ENCODE peak calls at places on chromosomes 3 and 15, in five cellular contexts. One of them, this sample, is unnamed.

GRCh38 chr15:92809880-92810361 is 90.2 kb upstream of the CHD2 start:
- DNase-seq in ovary: peak; percentile 58
- DNase-seq in A549: peak; percentile 65
- DNase-seq in body of pancreas: peak; percentile 60
- DNase-seq in esophagus muscularis mucosa: no peak
- DNase-seq in this sample: peak; percentile 71

GRCh38 chr15:97694456-97694855 is 266.0 kb upstream of the ARRDC4 start:
- DNase-seq in ovary: no peak
- DNase-seq in body of pancreas: no peak
- DNase-seq in A549: no peak
- DNase-seq in esophagus muscularis mucosa: no peak
- DNase-seq in this sample: no peak

GRCh38 chr15:59866642-59867041 is 137.5 kb upstream of the FOXB1 start:
- DNase-seq in ovary: no peak
- DNase-seq in A549: no peak
- DNase-seq in body of pancreas: no peak
- DNase-seq in esophagus muscularis mucosa: no peak
- DNase-seq in this sample: no peak

GRCh38 chr3:43503067-43503728 is 118.6 kb downstream of the ANO10 start:
- DNase-seq in esophagus muscularis mucosa: no peak
- DNase-seq in body of pancreas: no peak
- DNase-seq in ovary: no peak
- DNase-seq in A549: peak; percentile 13
- DNase-seq in this sample: peak; percentile 35

GRCh38 chr3:134854285-134854684 is 59.2 kb downstream of the EPHB1 start:
- DNase-seq in A549: no peak
- DNase-seq in ovary: no peak
- DNase-seq in esophagus muscularis mucosa: no peak
- DNase-seq in body of pancreas: no peak
- DNase-seq in this sample: no peak

GRCh38 chr15:98347001-98347400 is 301.3 kb upstream of the IGF1R start:
- DNase-seq in esophagus muscularis mucosa: no peak
- DNase-seq in body of pancreas: no peak
- DNase-seq in ovary: no peak
- DNase-seq in A549: no peak
- DNase-seq in this sample: no peak

GRCh38 chr3:51390186-51390585 is 899 bp upstream of the RBM15B start:
- DNase-seq in A549: no peak
- DNase-seq in esophagus muscularis mucosa: no peak
- DNase-seq in ovary: no peak
- DNase-seq in body of pancreas: no peak
- DNase-seq in this sample: no peak

GRCh38 chr3:162295323-162295983 is 798.8 kb downstream of the OTOL1 start:
- DNase-seq in esophagus muscularis mucosa: no peak
- DNase-seq in A549: peak; percentile 91
- DNase-seq in ovary: no peak
- DNase-seq in body of pancreas: no peak
- DNase-seq in this sample: no peak

GRCh38 chr3:156489462-156489911 is 65.4 kb downstream of the SSR3 start:
- DNase-seq in ovary: no peak
- DNase-seq in esophagus muscularis mucosa: no peak
- DNase-seq in A549: no peak
- DNase-seq in body of pancreas: no peak
- DNase-seq in this sample: no peak

GRCh38 chr3:174102274-174102673 is 704.7 kb downstream of the NLGN1 start:
- DNase-seq in A549: no peak
- DNase-seq in esophagus muscularis mucosa: no peak
- DNase-seq in ovary: no peak
- DNase-seq in body of pancreas: no peak
- DNase-seq in this sample: no peak

GRCh38 chr15:66941791-66942190 is 123.6 kb upstream of the SMAD3 start:
- DNase-seq in esophagus muscularis mucosa: no peak
- DNase-seq in A549: no peak
- DNase-seq in body of pancreas: no peak
- DNase-seq in ovary: no peak
- DNase-seq in this sample: no peak

GRCh38 chr3:4351164-4351855 is 48.1 kb downstream of the SETMAR start:
- DNase-seq in esophagus muscularis mucosa: no peak
- DNase-seq in body of pancreas: no peak
- DNase-seq in ovary: no peak
- DNase-seq in A549: no peak
- DNase-seq in this sample: peak; percentile 85

GRCh38 chr3:140896997-140897396 is 44.6 kb upstream of the SLC25A36 start:
- DNase-seq in body of pancreas: no peak
- DNase-seq in esophagus muscularis mucosa: no peak
- DNase-seq in ovary: no peak
- DNase-seq in A549: no peak
- DNase-seq in this sample: no peak

GRCh38 chr3:66066963-66067617 is 28.4 kb upstream of the MAGI1 start:
- DNase-seq in ovary: no peak
- DNase-seq in esophagus muscularis mucosa: no peak
- DNase-seq in A549: no peak
- DNase-seq in body of pancreas: no peak
- DNase-seq in this sample: no peak

GRCh38 chr15:33135355-33135781 is 59.1 kb downstream of the FMN1 start:
- DNase-seq in A549: no peak
- DNase-seq in ovary: no peak
- DNase-seq in body of pancreas: peak; percentile 17
- DNase-seq in esophagus muscularis mucosa: no peak
- DNase-seq in this sample: no peak

GRCh38 chr15:57541805-57542504 is 49.7 kb upstream of the MYZAP start:
- DNase-seq in ovary: peak; percentile 72
- DNase-seq in body of pancreas: peak; percentile 74
- DNase-seq in esophagus muscularis mucosa: no peak
- DNase-seq in A549: peak; percentile 77
- DNase-seq in this sample: peak; percentile 57

GRCh38 chr3:193563429-193563828 is 8.7 kb upstream of the ATP13A4 start:
- DNase-seq in ovary: peak; percentile 19
- DNase-seq in body of pancreas: no peak
- DNase-seq in A549: no peak
- DNase-seq in esophagus muscularis mucosa: peak; percentile 53
- DNase-seq in this sample: no peak

GRCh38 chr15:56734013-56734625 is 810 bp upstream of the ZNF280D start:
- DNase-seq in A549: peak; percentile 36
- DNase-seq in body of pancreas: no peak
- DNase-seq in esophagus muscularis mucosa: no peak
- DNase-seq in ovary: peak; percentile 22
- DNase-seq in this sample: peak; percentile 18

GRCh38 chr3:60920519-60920918 is 330.7 kb downstream of the FHIT start:
- DNase-seq in body of pancreas: peak; percentile 75
- DNase-seq in esophagus muscularis mucosa: no peak
- DNase-seq in ovary: no peak
- DNase-seq in A549: no peak
- DNase-seq in this sample: no peak

GRCh38 chr3:184380210-184380626 is 364 bp downstream of the CHRD start:
- DNase-seq in A549: no peak
- DNase-seq in ovary: peak; percentile 87
- DNase-seq in esophagus muscularis mucosa: no peak
- DNase-seq in body of pancreas: peak; percentile 81
- DNase-seq in this sample: peak; percentile 27

GRCh38 chr3:197549261-197549885 is 6.4 kb downstream of the BDH1 start:
- DNase-seq in body of pancreas: no peak
- DNase-seq in ovary: no peak
- DNase-seq in A549: no peak
- DNase-seq in esophagus muscularis mucosa: no peak
- DNase-seq in this sample: no peak

GRCh38 chr15:90750186-90750585 is 33.0 kb downstream of the BLM start:
- DNase-seq in A549: no peak
- DNase-seq in body of pancreas: no peak
- DNase-seq in esophagus muscularis mucosa: no peak
- DNase-seq in ovary: no peak
- DNase-seq in this sample: no peak

GRCh38 chr15:89034305-89034704 is 54.0 kb upstream of the ABHD2 start:
- DNase-seq in esophagus muscularis mucosa: no peak
- DNase-seq in A549: peak; percentile 62
- DNase-seq in ovary: no peak
- DNase-seq in body of pancreas: no peak
- DNase-seq in this sample: no peak

GRCh38 chr15:71316911-71317310 is 201.6 kb downstream of the THSD4 start:
- DNase-seq in esophagus muscularis mucosa: no peak
- DNase-seq in ovary: no peak
- DNase-seq in A549: no peak
- DNase-seq in body of pancreas: no peak
- DNase-seq in this sample: no peak

GRCh38 chr15:45604321-45604720 is 17.1 kb downstream of the BLOC1S6 start:
- DNase-seq in A549: no peak
- DNase-seq in body of pancreas: no peak
- DNase-seq in esophagus muscularis mucosa: peak; percentile 7
- DNase-seq in ovary: no peak
- DNase-seq in this sample: no peak

GRCh38 chr15:64182859-64183258 is 20.0 kb upstream of the PPIB start:
- DNase-seq in esophagus muscularis mucosa: no peak
- DNase-seq in body of pancreas: no peak
- DNase-seq in A549: no peak
- DNase-seq in ovary: no peak
- DNase-seq in this sample: no peak

GRCh38 chr3:136280961-136281360 is 30.8 kb downstream of the PCCB start:
- DNase-seq in body of pancreas: no peak
- DNase-seq in A549: no peak
- DNase-seq in ovary: no peak
- DNase-seq in esophagus muscularis mucosa: no peak
- DNase-seq in this sample: no peak

GRCh38 chr3:104632947-104633346 is 733.8 kb upstream of the ALCAM start:
- DNase-seq in ovary: no peak
- DNase-seq in body of pancreas: no peak
- DNase-seq in esophagus muscularis mucosa: no peak
- DNase-seq in A549: no peak
- DNase-seq in this sample: no peak

GRCh38 chr3:117103645-117104044 is 394.1 kb downstream of the TUSC7 start:
- DNase-seq in A549: no peak
- DNase-seq in body of pancreas: no peak
- DNase-seq in ovary: no peak
- DNase-seq in esophagus muscularis mucosa: no peak
- DNase-seq in this sample: no peak

GRCh38 chr3:196440041-196440537 is 7.9 kb upstream of the UBXN7 start:
- DNase-seq in A549: no peak
- DNase-seq in esophagus muscularis mucosa: no peak
- DNase-seq in ovary: no peak
- DNase-seq in body of pancreas: no peak
- DNase-seq in this sample: no peak

GRCh38 chr3:117547956-117548550 is 838.5 kb downstream of the TUSC7 start:
- DNase-seq in body of pancreas: no peak
- DNase-seq in A549: peak; percentile 91
- DNase-seq in ovary: no peak
- DNase-seq in esophagus muscularis mucosa: no peak
- DNase-seq in this sample: no peak

GRCh38 chr3:104788807-104789206 is 577.9 kb upstream of the ALCAM start:
- DNase-seq in body of pancreas: no peak
- DNase-seq in ovary: no peak
- DNase-seq in esophagus muscularis mucosa: no peak
- DNase-seq in A549: no peak
- DNase-seq in this sample: no peak

GRCh38 chr3:137469263-137469662 is 294.9 kb upstream of the SOX14 start:
- DNase-seq in esophagus muscularis mucosa: no peak
- DNase-seq in A549: no peak
- DNase-seq in ovary: no peak
- DNase-seq in body of pancreas: no peak
- DNase-seq in this sample: no peak

GRCh38 chr3:87167634-87168456 is 59.3 kb upstream of the CHMP2B start:
- DNase-seq in ovary: peak; percentile 35
- DNase-seq in body of pancreas: peak; percentile 43
- DNase-seq in esophagus muscularis mucosa: no peak
- DNase-seq in A549: peak; percentile 65
- DNase-seq in this sample: peak; percentile 73

GRCh38 chr3:123346726-123347125 is 102.2 kb downstream of the ADCY5 start:
- DNase-seq in esophagus muscularis mucosa: no peak
- DNase-seq in body of pancreas: no peak
- DNase-seq in ovary: no peak
- DNase-seq in A549: no peak
- DNase-seq in this sample: no peak
- TF ChIP-seq POLR2A in esophagus muscularis mucosa: no peak
- TF ChIP-seq POLR2A in body of pancreas: no peak
- TF ChIP-seq POLR2A in ovary: no peak
- TF ChIP-seq POLR2A in A549: no peak
- TF ChIP-seq POLR2A in this sample: no peak

DNA sequence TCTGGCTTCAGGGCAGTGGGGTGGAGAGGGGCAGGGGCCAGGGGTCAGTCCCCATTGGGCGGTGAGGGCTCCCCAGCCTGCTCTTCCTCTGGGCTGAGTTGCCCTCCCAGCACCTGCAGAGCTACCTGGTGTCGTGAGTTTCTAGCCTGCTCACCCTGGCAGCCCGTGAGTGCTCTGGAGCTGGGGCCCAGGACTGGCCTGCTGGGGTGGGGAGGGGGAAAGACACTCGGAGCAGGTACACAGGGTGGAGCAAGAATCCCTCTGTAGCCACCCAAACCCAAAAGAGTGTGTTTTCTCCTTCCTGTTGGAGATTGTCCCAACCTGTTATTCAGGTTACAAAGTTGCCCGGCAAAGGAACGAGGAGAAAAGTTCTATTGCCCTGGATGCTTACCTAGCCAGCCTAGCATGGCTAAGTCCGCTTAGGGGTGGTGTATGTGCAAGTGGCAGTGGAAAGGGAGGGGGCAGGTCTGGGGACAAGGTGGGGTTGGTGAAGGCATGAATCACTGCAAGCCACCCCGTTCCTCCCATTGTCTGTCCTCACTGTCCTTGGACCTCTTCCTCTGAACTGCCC is 8.9 kb downstream of the FAM3D start:
- DNase-seq in esophagus muscularis mucosa: no peak
- DNase-seq in body of pancreas: no peak
- DNase-seq in ovary: no peak
- DNase-seq in A549: no peak
- DNase-seq in this sample: no peak
- TF ChIP-seq POLR2A in esophagus muscularis mucosa: no peak
- TF ChIP-seq POLR2A in body of pancreas: no peak
- TF ChIP-seq POLR2A in ovary: no peak
- TF ChIP-seq POLR2A in A549: no peak
- TF ChIP-seq POLR2A in this sample: no peak

GRCh38 chr3:100416176-100416575 is 14.8 kb downstream of the LNP1 start:
- DNase-seq in A549: no peak
- DNase-seq in body of pancreas: no peak
- DNase-seq in ovary: no peak
- DNase-seq in esophagus muscularis mucosa: no peak
- DNase-seq in this sample: no peak

GRCh38 chr3:100416863-100417262 is 15.5 kb downstream of the LNP1 start:
- DNase-seq in ovary: no peak
- DNase-seq in esophagus muscularis mucosa: no peak
- DNase-seq in body of pancreas: no peak
- DNase-seq in A549: no peak
- DNase-seq in this sample: no peak

GRCh38 chr3:100423611-100424010 is 22.3 kb downstream of the LNP1 start:
- DNase-seq in esophagus muscularis mucosa: no peak
- DNase-seq in body of pancreas: no peak
- DNase-seq in ovary: no peak
- DNase-seq in A549: no peak
- DNase-seq in this sample: peak; percentile 44

GRCh38 chr3:100420885-100421284 is 19.5 kb downstream of the LNP1 start:
- DNase-seq in body of pancreas: no peak
- DNase-seq in A549: no peak
- DNase-seq in esophagus muscularis mucosa: no peak
- DNase-seq in ovary: no peak
- DNase-seq in this sample: peak; percentile 23

GRCh38 chr3:100419406-100419805 is 18.1 kb downstream of the LNP1 start:
- DNase-seq in body of pancreas: no peak
- DNase-seq in A549: no peak
- DNase-seq in ovary: no peak
- DNase-seq in esophagus muscularis mucosa: no peak
- DNase-seq in this sample: no peak
- TF ChIP-seq POLR2A in body of pancreas: no peak
- TF ChIP-seq POLR2A in A549: no peak
- TF ChIP-seq POLR2A in ovary: no peak
- TF ChIP-seq POLR2A in esophagus muscularis mucosa: no peak
- TF ChIP-seq POLR2A in this sample: no peak

GRCh38 chr3:127697531-127698240 is 24.9 kb downstream of the ABTB1 start:
- DNase-seq in ovary: peak; percentile 81
- DNase-seq in body of pancreas: peak; percentile 88
- DNase-seq in esophagus muscularis mucosa: peak; percentile 95
- DNase-seq in A549: peak; percentile 71
- DNase-seq in this sample: peak; percentile 81
- TF ChIP-seq POLR2A in ovary: no peak
- TF ChIP-seq POLR2A in body of pancreas: peak; percentile 29
- TF ChIP-seq POLR2A in esophagus muscularis mucosa: no peak
- TF ChIP-seq POLR2A in A549: no peak
- TF ChIP-seq POLR2A in this sample: no peak